ENCODE peak calls at places on chromosomes 12 and 14, in ten cellular contexts. Y, R, A, S, B, G, V, O, J and T are unnamed samples.

GRCh38 chr12:101566318-101566717 is 28.5 kb upstream of the MYBPC1 start:
- DNase-seq in Y (no peak), R (no peak), A (peak), S (no peak), B (no peak), G (no peak), V (no peak), O (no peak), J (no peak), T (no peak)

GRCh38 chr14:23164250-23164649 is 19.2 kb downstream of the SLC7A8 start:
- DNase-seq in Y (peak), R (peak), A (no peak), S (peak), B (no peak), G (no peak), V (no peak), O (no peak), J (no peak), T (no peak)

GRCh38 chr14:52370406-52370911 is 56.3 kb downstream of the PTGER2 start:
- DNase-seq in Y (no peak), R (no peak), A (no peak), S (no peak), B (no peak), G (no peak), V (no peak), O (no peak), J (no peak), T (no peak)

GRCh38 chr14:28412076-28412475 is 354.5 kb upstream of the FOXG1 start:
- DNase-seq in Y (peak), R (no peak), A (no peak), S (peak), B (no peak), G (no peak), V (no peak), O (no peak), J (no peak), T (no peak)

GRCh38 chr12:7005288-7005687 is 13.0 kb downstream of the LPCAT3 start:
- DNase-seq in Y (no peak), R (no peak), A (no peak), S (no peak), B (no peak), G (no peak), V (no peak), O (no peak), J (no peak), T (no peak)

GRCh38 chr12:54428050-54429013 is 9.3 kb upstream of the ITGA5 start:
- DNase-seq in Y (peak), R (no peak), A (no peak), S (peak), B (no peak), G (peak), V (no peak), O (peak), J (no peak), T (no peak)

GRCh38 chr12:49296034-49296835 is 1.3 kb downstream of the PRPH start:
- DNase-seq in Y (no peak), R (no peak), A (no peak), S (no peak), B (no peak), G (no peak), V (peak), O (no peak), J (peak), T (peak)

GRCh38 chr14:77014004-77014604 is 14.4 kb downstream of the IRF2BPL start:
- DNase-seq in Y (no peak), R (no peak), A (no peak), S (peak), B (no peak), G (no peak), V (no peak), O (peak), J (no peak), T (no peak)

GRCh38 chr12:2543801-2544200 is 251.0 kb upstream of the FKBP4 start:
- DNase-seq in Y (no peak), R (no peak), A (no peak), S (no peak), B (no peak), G (no peak), V (no peak), O (no peak), J (no peak), T (no peak)